ENCODE peak calls at places on chromosome 13, in five cellular contexts. F, Q, I, W and C are unnamed samples. For H3K4me1, the result is how much of the 10 kb centered on the place peaks cover.

GRCh38 chr13:114286808-114287207 is 5.4 kb downstream of the UPF3A start:
- DNase-seq in F (no peak), I (no peak), Q (peak), W (no peak), C (no peak)

GRCh38 chr13:22744688-22745452 is 435.9 kb upstream of the SGCG start:
- DNase-seq in I (no peak), F (no peak), Q (no peak), W (no peak), C (no peak)

GRCh38 chr13:54845351-54845965 is 1816.8 kb downstream of the OLFM4 start:
- DNase-seq in F (no peak), Q (no peak), I (no peak), W (no peak), C (no peak)

GRCh38 chr13:33743438-33744368 is 74.2 kb upstream of the RFC3 start:
- DNase-seq in I (no peak), F (no peak), Q (no peak), W (no peak), C (no peak)

GRCh38 chr13:74891610-74892009 is 590.4 kb downstream of the TBC1D4 start:
- DNase-seq in I (no peak), Q (peak), F (no peak), W (no peak), C (no peak)

GRCh38 chr13:113881614-113882265 is 17.9 kb upstream of the GAS6 start:
- DNase-seq in W (peak), Q (no peak), F (no peak), I (peak), C (no peak)

GRCh38 chr13:111874981-111875380 is 192.0 kb upstream of the SOX1 start:
- DNase-seq in W (no peak), I (no peak), F (no peak), Q (no peak), C (no peak)

GRCh38 chr13:112703935-112704633 is 14.2 kb downstream of the ATP11A start:
- DNase-seq in F (no peak), Q (no peak), W (peak), I (no peak), C (no peak)

GRCh38 chr13:108346376-108346775 is 76.9 kb downstream of the TNFSF13B start:
- DNase-seq in F (no peak), W (no peak), I (no peak), Q (no peak), C (no peak)

GRCh38 chr13:64078025-64078424 is 2662.4 kb upstream of the PCDH20 start:
- DNase-seq in W (no peak), F (no peak), Q (no peak), I (no peak), C (no peak)

GRCh38 chr13:73922728-73923393 is 211.3 kb downstream of the KLF12 start:
- DNase-seq in W (no peak), Q (peak), I (no peak), F (no peak), C (no peak)

GRCh38 chr13:59519776-59520175 is 644.0 kb downstream of the DIAPH3 start:
- DNase-seq in F (no peak), W (no peak), I (no peak), Q (no peak), C (no peak)

GRCh38 chr13:99354371-99354951 is 47.3 kb upstream of the GPR183 start:
- DNase-seq in F (no peak), Q (no peak), W (no peak), I (no peak), C (no peak)

GRCh38 chr13:32314968-32315254 is 252 bp downstream of the ZAR1L start:
- DNase-seq in I (peak), F (peak), Q (peak), W (peak), C (no peak)

GRCh38 chr13:19845758-19846157 is 17.7 kb downstream of the ZMYM5 start:
- DNase-seq in W (no peak), F (no peak), Q (peak), I (no peak), C (peak)

GRCh38 chr13:96710166-96710866 is 284.0 kb downstream of the OXGR1 start:
- DNase-seq in I (no peak), Q (no peak), W (no peak), F (no peak), C (no peak)

GRCh38 chr13:94950303-94950702 is 238.0 kb upstream of the SOX21 start:
- DNase-seq in Q (no peak), F (no peak), W (no peak), I (no peak), C (no peak)

GRCh38 chr13:110307697-110308376 is 753 bp downstream of the COL4A2 start:
- DNase-seq in F (no peak), Q (peak), W (no peak), I (no peak), C (no peak)

GRCh38 chr13:112955271-112955937 is 13.6 kb upstream of the MCF2L start:
- DNase-seq in Q (no peak), F (no peak), W (no peak), I (no peak), C (no peak)

GRCh38 chr13:28100149-28101121 is at the start of gene FLT3:
- DNase-seq in Q (peak), F (peak), W (no peak), I (peak), C (peak)

DNA sequence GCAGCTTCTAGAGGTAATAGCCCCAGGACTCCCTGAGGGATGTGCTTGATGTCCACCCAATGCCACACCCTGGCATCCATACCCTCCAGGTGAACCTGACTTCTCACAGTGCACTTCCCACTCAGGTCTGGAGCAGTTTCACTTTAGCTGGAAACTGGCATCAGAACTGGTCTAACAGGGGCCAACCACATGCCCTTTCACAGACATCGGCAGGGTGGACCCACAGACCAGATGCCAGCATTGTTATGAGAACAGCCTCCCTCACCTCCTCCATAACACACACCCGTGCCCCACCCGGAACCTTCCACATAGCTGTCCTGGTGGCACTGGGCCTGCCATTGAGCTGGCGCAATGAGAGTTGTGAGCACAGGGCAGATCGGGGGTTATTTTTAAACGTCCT is 77.4 kb upstream of the GPR12 start:
- DNase-seq in Q (no peak), I (no peak), W (no peak), F (peak), C (no peak)
- H3K4me1 ChIP-seq in Q (under half), I (under half), W (under half), F (under half), C (under half)

GRCh38 chr13:46586766-46587509 is 34.0 kb downstream of the LRCH1 start:
- DNase-seq in W (no peak), F (no peak), I (no peak), Q (no peak), C (no peak)

GRCh38 chr13:46580362-46580839 is 27.4 kb downstream of the LRCH1 start:
- DNase-seq in W (no peak), F (no peak), Q (no peak), I (no peak), C (no peak)

GRCh38 chr13:46577656-46578589 is 25.0 kb downstream of the LRCH1 start:
- DNase-seq in I (no peak), Q (peak), W (no peak), F (no peak), C (no peak)

GRCh38 chr13:46578590-46578975 is 25.6 kb downstream of the LRCH1 start:
- DNase-seq in W (no peak), I (no peak), Q (no peak), F (no peak), C (no peak)

DNA sequence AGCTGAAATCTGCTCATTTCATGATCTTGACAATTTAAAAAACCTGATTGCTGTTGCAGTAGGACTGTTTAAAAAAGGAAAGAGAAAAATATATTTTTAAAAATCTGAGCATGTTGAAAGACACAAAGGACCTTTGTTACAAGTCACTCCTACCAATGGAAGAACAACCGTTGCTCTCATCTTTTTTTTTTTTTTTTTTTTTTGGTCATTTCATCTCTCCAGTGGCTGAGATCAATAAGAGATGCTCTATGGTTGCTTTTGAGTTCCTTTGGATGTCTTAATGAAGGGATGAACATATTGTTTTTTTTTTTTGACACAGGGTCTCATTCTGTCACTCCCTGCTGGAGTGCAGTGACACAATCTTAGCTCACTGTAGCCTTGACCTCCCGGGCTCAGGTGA is 29.2 kb downstream of the LRCH1 start:
- DNase-seq in W (no peak), Q (no peak), F (no peak), I (no peak), C (no peak)
- H3K4me1 ChIP-seq in W (half or more), Q (under half), F (under half), I (half or more), C (under half)

GRCh38 chr13:98174321-98174720 is 2.7 kb downstream of the RNF113B start:
- DNase-seq in I (no peak), Q (no peak), W (no peak), F (no peak), C (no peak)
- H3K4me1 ChIP-seq in I (half or more), Q (under half), W (under half), F (under half), C (under half)

GRCh38 chr13:51829236-51829899 is 15.6 kb downstream of the TMEM272 start:
- DNase-seq in F (no peak), W (no peak), I (no peak), Q (no peak), C (no peak)

GRCh38 chr13:51825165-51825592 is 19.8 kb downstream of the TMEM272 start:
- DNase-seq in W (no peak), F (no peak), Q (no peak), I (no peak), C (no peak)

GRCh38 chr13:51826606-51827005 is 18.4 kb downstream of the TMEM272 start:
- DNase-seq in W (peak), F (peak), I (no peak), Q (no peak), C (no peak)

GRCh38 chr13:51825681-51826254 is 19.2 kb downstream of the TMEM272 start:
- DNase-seq in Q (no peak), I (no peak), W (no peak), F (no peak), C (no peak)

DNA sequence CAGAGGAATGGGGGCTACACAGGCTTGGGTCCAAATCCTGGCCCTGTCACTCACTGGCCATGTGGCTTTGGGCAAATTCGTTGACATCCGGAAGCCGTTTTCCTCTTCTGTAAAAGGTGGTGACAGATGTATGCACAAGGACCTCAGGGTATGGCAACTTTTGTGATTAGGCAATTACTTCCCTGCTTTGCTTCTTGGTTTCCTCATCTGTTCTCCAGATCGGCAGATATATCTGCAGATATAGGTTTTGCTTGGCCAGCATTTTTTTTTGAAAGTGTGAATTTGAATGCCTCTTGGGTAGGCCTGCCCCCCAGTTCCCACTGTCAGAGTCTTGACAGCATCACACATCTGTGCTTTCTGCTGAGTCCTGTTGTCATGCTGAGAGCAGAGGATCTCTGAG is 17.7 kb downstream of the TMEM272 start:
- DNase-seq in I (no peak), Q (no peak), F (no peak), W (no peak), C (no peak)
- H3K4me1 ChIP-seq in I (half or more), Q (under half), F (under half), W (under half), C (under half)

DNA sequence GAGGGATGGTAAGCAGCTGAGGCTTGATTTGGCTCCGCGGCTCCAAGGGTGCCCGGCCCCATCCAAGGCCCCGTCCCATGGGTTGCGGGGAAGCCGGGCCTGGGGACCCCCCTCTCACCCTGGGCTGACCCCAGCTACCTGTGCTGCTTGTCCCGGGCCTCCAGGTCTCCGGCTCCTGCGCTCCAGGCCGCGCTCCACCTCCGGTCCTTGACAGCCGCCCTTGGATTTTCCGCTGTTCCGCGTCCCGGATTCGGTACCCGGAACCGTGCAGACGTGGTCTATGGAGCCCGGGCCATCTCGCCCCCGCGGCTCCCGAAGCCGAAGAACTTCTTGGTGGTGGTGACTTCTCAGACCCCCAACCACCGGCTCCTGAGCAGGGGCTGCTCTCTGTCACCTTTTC is 48.3 kb upstream of the C1QTNF9B start:
- DNase-seq in F (no peak), I (no peak), W (no peak), Q (no peak), C (no peak)
- H3K4me1 ChIP-seq in F (under half), I (under half), W (under half), Q (under half), C (under half)

GRCh38 chr13:41056194-41056593 is 5.1 kb upstream of the WBP4 start:
- DNase-seq in Q (no peak), F (no peak), W (no peak), I (no peak), C (no peak)
- H3K4me1 ChIP-seq in Q (under half), F (under half), W (half or more), I (half or more), C (half or more)

GRCh38 chr13:23810842-23811241 is 78.4 kb downstream of the MIPEP start:
- DNase-seq in F (no peak), I (no peak), Q (no peak), W (no peak), C (no peak)
- H3K4me1 ChIP-seq in F (under half), I (under half), Q (under half), W (under half), C (under half)